ENCODE peak calls at places on chromosomes 3 and 15, in seven cellular contexts. G, H, I, J, F, S and T are unnamed samples.

GRCh38 chr3:40128169-40128568 is 181.3 kb upstream of the EIF1B start:
- DNase-seq in J (no peak), I (no peak), G (no peak), S (no peak), F (no peak), H (no peak), T (no peak)

GRCh38 chr3:55964491-55964980 is 477.4 kb upstream of the WNT5A start:
- DNase-seq in H (no peak), I (no peak), G (no peak), F (no peak), S (no peak), J (no peak), T (no peak)

GRCh38 chr15:68042855-68043222 is 11.3 kb upstream of the PIAS1 start:
- DNase-seq in F (no peak), G (no peak), S (no peak), J (no peak), I (no peak), H (no peak), T (no peak)

GRCh38 chr3:45234250-45234649 is 8.2 kb upstream of the TMEM158 start:
- DNase-seq in S (no peak), G (no peak), F (no peak), J (no peak), I (no peak), H (no peak), T (no peak)

GRCh38 chr3:25784971-25785370 is 1.7 kb upstream of the NGLY1 start:
- DNase-seq in I (no peak), J (no peak), H (no peak), G (no peak), S (no peak), F (no peak), T (no peak)

GRCh38 chr3:13064964-13065363 is 8.3 kb downstream of the IQSEC1 start:
- DNase-seq in J (no peak), I (no peak), H (no peak), G (no peak), S (no peak), F (no peak), T (no peak)

GRCh38 chr3:59660376-59660775 is 610.6 kb upstream of the CFAP20DC start:
- DNase-seq in F (no peak), I (no peak), J (no peak), G (no peak), S (no peak), H (no peak), T (no peak)

GRCh38 chr15:75452968-75453702 is 1.6 kb upstream of the SIN3A start:
- DNase-seq in S (no peak), F (peak; percentile 84), J (peak; percentile 86), I (peak; percentile 40), H (peak; percentile 57), G (peak; percentile 83), T (no peak)

GRCh38 chr3:42013652-42014442 is 51.9 kb upstream of the ULK4 start:
- DNase-seq in G (no peak), H (no peak), J (no peak), S (no peak), F (no peak), I (peak; percentile 14), T (no peak)

GRCh38 chr3:169365993-169366915 is 297.3 kb downstream of the MECOM start:
- DNase-seq in H (no peak), G (no peak), I (no peak), S (no peak), F (no peak), J (no peak), T (no peak)

GRCh38 chr3:4812509-4812908 is 166.7 kb upstream of the BHLHE40 start:
- DNase-seq in G (no peak), F (no peak), H (no peak), I (no peak), S (no peak), J (no peak), T (no peak)

GRCh38 chr3:141294300-141294699 is 62.7 kb downstream of the PXYLP1 start:
- DNase-seq in H (no peak), J (no peak), F (no peak), I (no peak), S (no peak), G (no peak), T (no peak)

GRCh38 chr3:182979103-182979697 is 1.1 kb downstream of the DCUN1D1 start:
- DNase-seq in H (no peak), F (no peak), G (no peak), J (no peak), S (no peak), I (no peak), T (no peak)

GRCh38 chr3:23668430-23668904 is 137.3 kb upstream of the UBE2E1 start:
- DNase-seq in F (no peak), G (no peak), J (no peak), S (peak; percentile 60), I (no peak), H (no peak), T (peak; percentile 22)

GRCh38 chr3:50573566-50574279 is 4.4 kb downstream of the HEMK1 start:
- DNase-seq in S (no peak), G (no peak), J (no peak), I (peak; percentile 30), F (no peak), H (no peak), T (no peak)

GRCh38 chr3:50534721-50535330 is 31.4 kb upstream of the CACNA2D2 start:
- DNase-seq in G (no peak), F (no peak), J (no peak), H (no peak), I (no peak), S (no peak), T (no peak)

GRCh38 chr15:76898102-76898501 is 7.0 kb downstream of the SCAPER start:
- DNase-seq in F (no peak), J (no peak), H (no peak), S (no peak), G (no peak), I (no peak), T (no peak)

GRCh38 chr3:154782151-154782550 is 298.0 kb upstream of the MME start:
- DNase-seq in J (no peak), I (no peak), F (no peak), G (no peak), H (no peak), S (no peak), T (no peak)

GRCh38 chr15:58378241-58379085 is 53.3 kb upstream of the LIPC start:
- DNase-seq in F (no peak), I (no peak), G (no peak), J (no peak), H (no peak), S (no peak), T (no peak)

GRCh38 chr15:66066439-66066838 is 187.1 kb downstream of the MEGF11 start:
- DNase-seq in J (no peak), I (no peak), S (no peak), G (no peak), H (no peak), F (no peak), T (no peak)

GRCh38 chr3:185402561-185402960 is 39.6 kb downstream of the MAP3K13 start:
- DNase-seq in I (no peak), G (no peak), H (peak; percentile 84), J (no peak), F (no peak), S (peak; percentile 10), T (no peak)

GRCh38 chr15:73983211-73983727 is 8.8 kb downstream of the STOML1 start:
- DNase-seq in F (no peak), J (no peak), G (no peak), I (no peak), H (no peak), S (peak; percentile 36), T (no peak)

GRCh38 chr3:137764563-137765309 is 621 bp downstream of the SOX14 start:
- DNase-seq in I (no peak), S (no peak), J (peak; percentile 40), G (no peak), H (no peak), F (no peak), T (no peak)

GRCh38 chr3:5366746-5367145 is 179.2 kb downstream of the EDEM1 start:
- DNase-seq in F (no peak), J (no peak), I (no peak), H (no peak), S (no peak), G (no peak), T (no peak)

GRCh38 chr3:52820741-52821140 is 9.7 kb downstream of the ITIH4 start:
- DNase-seq in F (no peak), S (no peak), H (peak; percentile 62), G (peak; percentile 42), I (no peak), J (peak; percentile 72), T (no peak)

GRCh38 chr3:119657887-119658702 is 2.3 kb downstream of the POPDC2 start:
- DNase-seq in I (no peak), G (no peak), F (no peak), H (no peak), J (no peak), S (no peak), T (no peak)

GRCh38 chr15:77659350-77660321 is 26.9 kb upstream of the LINGO1 start:
- DNase-seq in I (no peak), G (peak; percentile 85), J (peak; percentile 69), F (no peak), S (no peak), H (peak; percentile 65), T (no peak)

GRCh38 chr15:84979651-84980050 is 2.0 kb upstream of the PDE8A start:
- DNase-seq in S (no peak), I (no peak), J (peak; percentile 58), H (peak; percentile 37), G (no peak), F (no peak), T (no peak)

GRCh38 chr3:166760114-166760513 is 620.0 kb downstream of the ZBBX start:
- DNase-seq in S (no peak), J (no peak), G (no peak), H (no peak), I (no peak), F (no peak), T (no peak)

GRCh38 chr3:11514191-11514770 is 129.4 kb downstream of the VGLL4 start:
- DNase-seq in G (no peak), I (no peak), F (no peak), S (no peak), H (no peak), J (no peak), T (peak; percentile 94)